ENCODE peak calls at places on chromosomes 1 and 21, in four cellular contexts. S is MM.1S, K is neuronal stem cell, V is mesenchymal stem cell. J is an unnamed sample.

GRCh38 chr21:35257413-35257812 is 208.3 kb upstream of the RUNX1 start:
- DNase-seq in S (no peak), K (no peak), V (peak), J (peak)

GRCh38 chr21:38440746-38441145 is 57.5 kb downstream of the ERG start:
- DNase-seq in S (no peak), K (peak), V (peak), J (peak)

GRCh38 chr1:85494074-85494956 is 29.4 kb upstream of the DDAH1 start:
- DNase-seq in S (peak), K (no peak), V (no peak), J (no peak)

GRCh38 chr1:226312065-226312464 is 3.1 kb upstream of the LIN9 start:
- DNase-seq in S (no peak), K (no peak), V (no peak), J (no peak)

GRCh38 chr1:39898648-39899603 is 2.8 kb downstream of the MYCL start:
- DNase-seq in S (no peak), K (peak), V (peak), J (peak)

GRCh38 chr1:145978860-145979745 is 14.6 kb downstream of the POLR3GL start:
- DNase-seq in S (peak), K (peak), V (peak), J (peak)

GRCh38 chr1:79859212-79859948 is 852.9 kb upstream of the ADGRL4 start:
- DNase-seq in S (no peak), K (no peak), V (peak), J (peak)

GRCh38 chr1:219339466-219339865 is 165.8 kb downstream of the LYPLAL1 start:
- DNase-seq in S (no peak), K (no peak), V (no peak), J (peak)

GRCh38 chr1:6424619-6425593 is at the start of gene ESPN:
- DNase-seq in S (no peak), K (no peak), V (no peak), J (peak)

GRCh38 chr1:100494393-100495084 is 43.4 kb upstream of the GPR88 start:
- DNase-seq in S (no peak), K (no peak), V (no peak), J (peak)

GRCh38 chr1:47023268-47024137 is at the start of gene CYP4X1:
- DNase-seq in S (no peak), K (no peak), V (no peak), J (no peak)

GRCh38 chr1:37073752-37074151 is 39.4 kb upstream of the GRIK3 start:
- DNase-seq in S (no peak), K (no peak), V (no peak), J (no peak)

GRCh38 chr1:46070164-46070814 is 62.1 kb downstream of the PIK3R3 start:
- DNase-seq in S (no peak), K (no peak), V (no peak), J (no peak)

GRCh38 chr1:199856381-199856780 is 171.1 kb upstream of the NR5A2 start:
- DNase-seq in S (no peak), K (no peak), V (no peak), J (no peak)

GRCh38 chr1:184272178-184272866 is 114.5 kb upstream of the C1orf21 start:
- DNase-seq in S (no peak), K (no peak), V (no peak), J (peak)

GRCh38 chr1:163761898-163762297 is 440.1 kb downstream of the NUF2 start:
- DNase-seq in S (no peak), K (no peak), V (no peak), J (no peak)

GRCh38 chr1:202958544-202959275 is 598 bp upstream of the ADIPOR1 start:
- DNase-seq in S (peak), K (no peak), V (no peak), J (peak)

GRCh38 chr1:20555758-20556120 is 3.4 kb downstream of the FAM43B start:
- DNase-seq in S (no peak), K (no peak), V (no peak), J (no peak)

GRCh38 chr1:50974618-50974935 is 4.5 kb downstream of the CDKN2C start:
- DNase-seq in S (no peak), K (no peak), V (no peak), J (no peak)

GRCh38 chr1:234711400-234711799 is 101.4 kb upstream of the IRF2BP2 start:
- DNase-seq in S (no peak), K (no peak), V (no peak), J (no peak)

GRCh38 chr1:51101976-51102375 is at the start of gene C1orf185:
- DNase-seq in S (no peak), K (no peak), V (no peak), J (no peak)

GRCh38 chr1:97565886-97566285 is 354.9 kb downstream of the DPYD start:
- DNase-seq in S (no peak), K (no peak), V (no peak), J (no peak)

GRCh38 chr21:33948096-33948950 is 32.7 kb upstream of the ATP5PO start:
- DNase-seq in S (peak), K (peak), V (peak), J (no peak)

GRCh38 chr1:153922076-153922837 is 515 bp downstream of the GATAD2B start:
- DNase-seq in S (no peak), K (no peak), V (peak), J (peak)

GRCh38 chr1:81812712-81813111 is 12.0 kb downstream of the ADGRL2 start:
- DNase-seq in S (no peak), K (no peak), V (peak), J (no peak)

GRCh38 chr1:101190441-101190840 is 46.4 kb upstream of the S1PR1 start:
- DNase-seq in S (no peak), K (no peak), V (peak), J (peak)

GRCh38 chr21:29501451-29501850 is 202.7 kb downstream of the BACH1 start:
- DNase-seq in S (no peak), K (no peak), V (no peak), J (peak)

GRCh38 chr1:55443175-55443933 is 228.2 kb upstream of the USP24 start:
- DNase-seq in S (no peak), K (no peak), V (peak), J (peak)

GRCh38 chr21:30839304-30839703 is 9.7 kb upstream of the KRTAP7-1 start:
- DNase-seq in S (peak), K (peak), V (no peak), J (peak)

GRCh38 chr21:37062592-37062933 is 10.3 kb downstream of the PIGP start:
- DNase-seq in S (no peak), K (no peak), V (no peak), J (no peak)

GRCh38 chr1:8562881-8563865 is 245.3 kb downstream of the SLC45A1 start:
- DNase-seq in S (no peak), K (no peak), V (no peak), J (peak)

GRCh38 chr1:157156058-157156541 is 17.9 kb upstream of the ETV3 start:
- DNase-seq in S (peak), K (peak), V (peak), J (peak)

GRCh38 chr1:22121421-22121911 is 21.4 kb downstream of the WNT4 start:
- DNase-seq in S (no peak), K (no peak), V (no peak), J (no peak)

GRCh38 chr1:228782662-228783414 is 47.6 kb downstream of the RHOU start:
- DNase-seq in S (no peak), K (no peak), V (peak), J (peak)
- H3K4me3 ChIP-seq in S (no peak), K (peak), V (no peak), J (no peak)

GRCh38 chr1:32333251-32333963 is 2.6 kb downstream of the MARCKSL1 start:
- DNase-seq in S (peak), K (no peak), V (no peak), J (no peak)
- H3K9ac ChIP-seq in S (no peak), K (no peak), V (peak), J (no peak)

GRCh38 chr1:12485231-12486172 is 132.5 kb downstream of the DHRS3 start:
- DNase-seq in S (no peak), K (no peak), V (no peak), J (peak)
- H3K4me3 ChIP-seq in S (no peak), K (no peak), V (no peak), J (peak)

GRCh38 chr21:42218836-42219605 is at the start of gene ABCG1:
- DNase-seq in S (peak), K (peak), V (no peak), J (peak)

GRCh38 chr21:42221581-42222345 is 2.8 kb downstream of the ABCG1 start:
- DNase-seq in S (no peak), K (no peak), V (no peak), J (no peak)

GRCh38 chr21:42220138-42220701 is 1.3 kb downstream of the ABCG1 start:
- DNase-seq in S (peak), K (peak), V (peak), J (peak)

GRCh38 chr21:42222386-42222785 is 3.4 kb downstream of the ABCG1 start:
- DNase-seq in S (no peak), K (no peak), V (no peak), J (no peak)

DNA sequence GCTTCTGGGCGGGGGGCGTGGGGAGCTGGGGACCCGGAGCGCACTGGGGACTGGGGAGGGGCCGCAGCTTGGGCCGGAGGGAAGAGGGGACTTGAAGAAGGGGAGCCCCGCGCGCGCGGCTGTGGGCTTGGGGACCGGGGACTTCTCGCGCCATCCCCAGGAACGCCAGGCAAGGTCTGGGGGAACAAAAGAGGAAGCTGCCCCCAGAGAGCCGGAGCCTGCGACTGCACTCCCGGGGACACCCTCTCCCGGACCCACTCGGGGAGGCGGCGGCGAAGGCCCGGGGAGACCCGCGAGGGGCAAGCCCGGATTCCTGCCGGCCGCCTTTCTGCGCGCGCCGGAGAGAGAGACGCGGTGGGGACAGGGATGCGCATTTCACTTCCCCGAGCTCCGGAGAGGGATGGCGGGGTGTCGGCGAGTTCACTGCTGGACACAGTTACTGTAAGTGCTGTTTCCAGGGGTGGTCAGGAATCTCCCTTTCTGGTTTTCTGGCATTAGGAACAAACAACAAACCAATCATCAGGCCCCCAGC is 732 bp downstream of the ABCG1 start:
- DNase-seq in S (peak), K (no peak), V (no peak), J (no peak)
- H3K9ac ChIP-seq in S (peak), K (peak), V (peak), J (peak)

GRCh38 chr1:2248127-2248826 is 20.2 kb downstream of the SKI start:
- DNase-seq in S (no peak), K (peak), V (no peak), J (no peak)

GRCh38 chr1:2247760-2248126 is 19.6 kb downstream of the SKI start:
- DNase-seq in S (no peak), K (no peak), V (no peak), J (no peak)

GRCh38 chr1:2250721-2251281 is 22.7 kb downstream of the SKI start:
- DNase-seq in S (no peak), K (no peak), V (no peak), J (no peak)

GRCh38 chr1:2248854-2249558 is 20.9 kb downstream of the SKI start:
- DNase-seq in S (no peak), K (no peak), V (no peak), J (no peak)

DNA sequence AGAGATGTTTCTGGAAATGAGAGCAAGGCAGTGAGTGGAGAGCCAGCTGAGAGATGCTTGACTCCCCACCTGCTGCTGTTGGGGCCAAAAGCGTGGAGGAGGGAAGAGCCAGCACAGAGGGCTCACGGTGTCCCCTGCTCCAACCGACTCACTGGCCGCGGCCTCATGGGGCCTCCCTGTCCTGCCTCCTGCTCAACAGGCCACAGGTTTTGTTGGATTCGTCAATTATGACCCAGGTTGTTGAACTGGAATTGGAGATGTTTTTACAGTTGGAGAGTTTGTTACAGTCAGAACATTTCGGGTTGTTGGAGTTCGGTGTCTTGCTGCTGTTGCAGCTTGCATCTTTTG is 21.4 kb downstream of the SKI start:
- DNase-seq in S (no peak), K (no peak), V (no peak), J (no peak)
- H3K4me3 ChIP-seq in S (no peak), K (no peak), V (no peak), J (no peak)

DNA sequence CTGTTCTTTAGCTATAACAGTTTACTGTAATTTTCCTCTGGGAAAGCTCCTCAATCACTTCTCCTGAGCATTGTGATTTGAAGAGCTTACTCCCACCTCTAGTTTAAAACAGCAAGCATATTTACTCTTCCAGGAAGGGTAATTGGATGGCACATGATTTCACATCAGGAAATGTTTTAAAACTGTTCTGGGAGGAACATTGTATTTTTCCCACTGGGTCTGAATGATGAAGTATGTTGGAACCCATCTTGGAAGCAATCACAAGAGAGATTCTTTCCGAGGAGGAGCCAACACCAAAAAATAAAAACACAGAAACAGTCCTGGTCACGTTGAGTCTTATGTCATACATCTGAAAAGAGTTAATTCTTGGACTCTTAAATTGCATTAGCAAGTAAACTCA is 17.3 kb downstream of the MAP10 start:
- DNase-seq in S (no peak), K (no peak), V (no peak), J (no peak)
- H3K9ac ChIP-seq in S (no peak), K (no peak), V (peak), J (no peak)

GRCh38 chr21:14215971-14216621 is at the start of gene RBM11:
- DNase-seq in S (peak), K (peak), V (peak), J (peak)
- H3K4me3 ChIP-seq in S (peak), K (peak), V (peak), J (peak)

J was measured in adipocyte.